ENCODE peak calls at places on chromosomes 2 and 18, in six cellular contexts. R, L, U, D, O and Z are unnamed samples.

GRCh38 chr2:146135245-146135644 is 1615.3 kb upstream of the ZEB2 start:
- DNase-seq in O (no peak), D (no peak), L (peak), U (no peak), R (no peak), Z (no peak)

GRCh38 chr18:66640431-66640830 is 36.5 kb upstream of the CDH19 start:
- DNase-seq in R (peak), O (no peak), U (no peak), D (peak), L (no peak), Z (no peak)

GRCh38 chr2:159516241-159516758 is 100.0 kb downstream of the BAZ2B start:
- DNase-seq in O (peak), U (peak), L (peak), R (peak), D (peak), Z (no peak)

GRCh38 chr2:219060821-219061791 is at the start of gene IHH:
- DNase-seq in L (no peak), O (no peak), U (no peak), R (no peak), D (no peak), Z (no peak)

GRCh38 chr2:170359466-170359865 is 181.5 kb downstream of the MYO3B start:
- DNase-seq in O (no peak), L (no peak), U (no peak), D (no peak), R (no peak), Z (no peak)

GRCh38 chr18:57837917-57838548 is 34.9 kb upstream of the ATP8B1 start:
- DNase-seq in R (no peak), U (no peak), L (no peak), O (peak), D (no peak), Z (no peak)

GRCh38 chr2:51782874-51783765 is 751.2 kb upstream of the NRXN1 start:
- DNase-seq in L (no peak), U (no peak), O (no peak), D (no peak), R (peak), Z (no peak)

GRCh38 chr2:61705625-61706024 is 148.2 kb downstream of the FAM161A start:
- DNase-seq in L (no peak), U (no peak), O (no peak), R (no peak), D (no peak), Z (no peak)

GRCh38 chr2:10566021-10566420 is 117.9 kb upstream of the ODC1 start:
- DNase-seq in O (no peak), L (no peak), R (no peak), D (no peak), U (no peak), Z (no peak)

GRCh38 chr2:189512879-189513278 is 67.7 kb downstream of the SLC40A1 start:
- DNase-seq in L (no peak), O (no peak), R (no peak), D (no peak), U (no peak), Z (no peak)

GRCh38 chr2:65382776-65383357 is 49.5 kb downstream of the SPRED2 start:
- DNase-seq in O (peak), U (no peak), R (peak), D (peak), L (peak), Z (peak)

GRCh38 chr2:30034052-30034775 is 112.6 kb upstream of the YPEL5 start:
- DNase-seq in U (no peak), R (no peak), O (no peak), D (no peak), L (no peak), Z (no peak)

GRCh38 chr2:120291464-120292311 is 39.0 kb downstream of the RALB start:
- DNase-seq in R (no peak), U (no peak), D (no peak), O (no peak), L (no peak), Z (no peak)

GRCh38 chr2:152344561-152345195 is 9.7 kb downstream of the FMNL2 start:
- DNase-seq in O (no peak), D (no peak), U (no peak), R (no peak), L (no peak), Z (no peak)

GRCh38 chr2:86336350-86337234 is 834 bp downstream of the REEP1 start:
- DNase-seq in U (no peak), O (no peak), R (no peak), L (no peak), D (no peak), Z (peak)

GRCh38 chr18:27605107-27605834 is 420.2 kb upstream of the CHST9 start:
- DNase-seq in O (no peak), R (peak), D (no peak), L (peak), U (peak), Z (peak)

GRCh38 chr2:46161921-46162320 is 135.3 kb upstream of the EPAS1 start:
- DNase-seq in L (no peak), O (no peak), R (no peak), D (no peak), U (no peak), Z (no peak)

GRCh38 chr18:21406111-21406510 is 164.1 kb downstream of the GREB1L start:
- DNase-seq in U (no peak), R (peak), O (no peak), D (no peak), L (no peak), Z (no peak)

GRCh38 chr2:144310889-144311608 is 208.9 kb downstream of the ZEB2 start:
- DNase-seq in U (no peak), D (no peak), R (no peak), L (no peak), O (no peak), Z (no peak)

GRCh38 chr2:224570328-224570993 is 14.7 kb downstream of the CUL3 start:
- DNase-seq in R (peak), L (no peak), O (no peak), D (no peak), U (no peak), Z (no peak)

GRCh38 chr2:16069933-16070647 is 129.7 kb downstream of the MYCN start:
- DNase-seq in D (no peak), O (no peak), U (no peak), L (no peak), R (no peak), Z (peak)

GRCh38 chr2:171342014-171342413 is 91.8 kb downstream of the METTL8 start:
- DNase-seq in U (no peak), R (no peak), D (peak), O (no peak), L (no peak), Z (no peak)

GRCh38 chr18:23683671-23684070 is 5.6 kb upstream of the LAMA3 start:
- DNase-seq in U (no peak), R (peak), O (no peak), L (no peak), D (no peak), Z (no peak)

GRCh38 chr2:162607915-162608314 is 230.7 kb downstream of the KCNH7 start:
- DNase-seq in L (no peak), D (no peak), O (no peak), U (no peak), R (no peak), Z (no peak)

GRCh38 chr2:238441262-238442114 is 14.8 kb downstream of the ASB1 start:
- DNase-seq in D (no peak), R (peak), O (no peak), U (no peak), L (no peak), Z (no peak)

GRCh38 chr2:157182834-157183396 is 74.6 kb upstream of the GALNT5 start:
- DNase-seq in O (no peak), L (peak), R (peak), U (no peak), D (no peak), Z (no peak)

GRCh38 chr2:73917296-73917695 is 9.4 kb upstream of the DGUOK start:
- DNase-seq in O (no peak), D (no peak), U (no peak), R (no peak), L (no peak), Z (no peak)

GRCh38 chr2:213834746-213835145 is 550.5 kb downstream of the SPAG16 start:
- DNase-seq in O (no peak), U (no peak), L (no peak), R (peak), D (no peak), Z (no peak)

GRCh38 chr2:212416126-212416525 is 122.5 kb downstream of the ERBB4 start:
- DNase-seq in U (no peak), O (no peak), L (no peak), R (no peak), D (no peak), Z (no peak)